ENCODE peak calls at places on chromosome 10, in seven cellular contexts. H is A549; F is tibial nerve; O is transverse colon; G is stomach; M is CD8-positive, alpha-beta T cell; P is left ventricle myocardium inferior. V is an unnamed sample. For H3K4me1, the result is how much of the 10 kb centered on the place peaks cover.

GRCh38 chr10:132667613-132668394 is 118.1 kb downstream of the NKX6-2 start:
- DNase-seq in O (no peak), H (peak), M (no peak), G (no peak), F (no peak), P (no peak), V (no peak)

GRCh38 chr10:65294329-65294728 is 1631.5 kb upstream of the LRRTM3 start:
- DNase-seq in P (no peak), G (no peak), O (no peak), M (no peak), F (no peak), H (no peak), V (no peak)

GRCh38 chr10:9657530-9657929 is 1360.1 kb upstream of the CELF2 start:
- DNase-seq in O (no peak), H (no peak), G (no peak), F (no peak), P (no peak), M (no peak), V (no peak)

GRCh38 chr10:810351-810846 is 120.9 kb upstream of the DIP2C start:
- DNase-seq in F (no peak), H (no peak), M (no peak), P (no peak), O (no peak), G (no peak), V (no peak)

GRCh38 chr10:36017141-36017540 is 375.0 kb upstream of the FZD8 start:
- DNase-seq in M (no peak), G (no peak), F (no peak), O (no peak), P (no peak), H (no peak), V (peak)

GRCh38 chr10:93072713-93073538 is 767 bp upstream of the CYP26A1 start:
- DNase-seq in G (no peak), O (no peak), M (no peak), P (no peak), F (no peak), H (no peak), V (no peak)

GRCh38 chr10:20110435-20111119 is 294.3 kb downstream of the PLXDC2 start:
- DNase-seq in O (no peak), H (no peak), G (no peak), F (no peak), P (no peak), M (no peak), V (no peak)

GRCh38 chr10:64283621-64284020 is 762.4 kb downstream of the REEP3 start:
- DNase-seq in O (no peak), H (no peak), M (no peak), P (no peak), G (no peak), F (no peak), V (no peak)

GRCh38 chr10:88831709-88832108 is 19.9 kb downstream of the ANKRD22 start:
- DNase-seq in O (no peak), G (no peak), P (no peak), H (no peak), M (peak), F (no peak), V (no peak)

GRCh38 chr10:86389441-86390193 is 23.0 kb upstream of the GRID1 start:
- DNase-seq in G (peak), O (peak), F (no peak), H (peak), P (no peak), M (no peak), V (no peak)
- TF ChIP-seq CTCF in G (no peak), O (no peak), F (no peak), H (no peak), P (no peak), M (no peak), V (no peak)

DNA sequence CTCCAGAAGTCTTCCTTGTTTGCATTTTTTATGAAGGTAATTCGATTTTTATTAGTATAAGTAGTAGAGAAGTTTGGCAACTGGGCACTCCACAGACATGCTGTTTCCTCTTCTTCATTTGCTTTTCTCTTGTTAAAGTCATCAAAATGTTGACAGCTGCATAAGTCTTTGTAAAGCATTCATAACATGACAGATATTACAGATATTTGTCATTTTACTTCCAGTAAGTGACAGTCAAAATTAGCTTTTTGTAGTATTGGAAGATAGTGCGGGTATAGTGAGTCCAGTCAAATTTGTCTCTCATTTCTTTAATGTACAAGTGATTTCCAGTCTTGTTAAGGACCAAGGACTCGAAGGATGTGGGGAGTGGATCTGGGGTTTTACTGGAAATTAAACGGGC is 247.1 kb downstream of the LRMDA start:
- DNase-seq in P (no peak), F (no peak), G (no peak), H (no peak), O (no peak), M (no peak), V (no peak)
- H3K4me1 ChIP-seq in P (under half), F (under half), G (under half), H (under half), O (under half), M (under half), V (under half)

GRCh38 chr10:21296575-21297355 is 228.7 kb downstream of the SKIDA1 start:
- DNase-seq in P (no peak), M (no peak), O (no peak), F (no peak), H (no peak), G (no peak), V (no peak)

GRCh38 chr10:21293518-21294356 is 231.7 kb downstream of the SKIDA1 start:
- DNase-seq in G (no peak), H (no peak), O (no peak), P (no peak), M (no peak), F (no peak), V (no peak)

GRCh38 chr10:21297525-21298383 is 227.7 kb downstream of the SKIDA1 start:
- DNase-seq in H (no peak), M (no peak), G (no peak), O (no peak), F (no peak), P (no peak), V (no peak)

GRCh38 chr10:21290499-21291160 is 234.9 kb downstream of the SKIDA1 start:
- DNase-seq in P (no peak), F (no peak), H (no peak), O (no peak), M (no peak), G (no peak), V (no peak)

DNA sequence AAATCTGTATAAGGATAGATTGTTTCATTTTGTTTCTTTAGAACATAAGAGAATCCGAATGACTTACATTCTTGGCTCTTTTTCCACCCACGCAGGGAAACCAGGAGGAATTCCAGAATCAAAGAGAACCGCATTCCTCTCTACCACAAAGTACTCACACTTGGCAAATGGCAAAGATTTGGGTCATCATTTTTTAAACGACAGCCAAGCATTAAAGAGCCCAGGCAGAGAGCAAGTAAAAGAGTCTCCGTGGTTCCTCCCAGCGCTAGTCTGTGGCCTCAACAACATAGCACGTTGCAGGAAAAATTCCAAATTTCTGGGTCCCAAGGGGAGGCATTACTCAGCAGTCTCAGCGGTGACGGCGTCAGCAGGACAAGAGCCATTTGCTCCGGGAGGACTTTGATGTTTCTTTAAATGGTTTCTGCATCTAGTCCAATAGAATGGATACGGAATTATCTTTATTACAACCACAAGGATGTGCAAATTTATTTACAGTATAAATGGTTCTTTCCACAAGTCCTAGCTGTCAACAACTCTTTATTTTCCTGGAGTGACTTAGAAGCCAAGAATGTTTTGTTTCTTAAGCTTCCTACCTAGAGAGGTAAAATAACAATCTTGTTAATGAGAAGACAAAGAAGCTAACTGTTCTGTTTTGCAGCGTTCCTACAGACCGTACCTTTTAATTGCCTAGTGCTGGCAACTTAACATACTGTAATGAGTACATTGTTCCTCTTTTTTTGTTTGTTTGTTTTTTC is 232.5 kb downstream of the SKIDA1 start:
- DNase-seq in G (no peak), P (peak), O (peak), H (peak), M (no peak), F (peak), V (peak)
- H3K4me3 ChIP-seq in G (peak), P (peak), O (no peak), H (peak), M (no peak), F (no peak), V (peak)

GRCh38 chr10:116809528-116810500 is 39.5 kb upstream of the ENO4 start:
- DNase-seq in H (peak), F (no peak), P (peak), O (peak), G (peak), M (no peak), V (peak)
- TF ChIP-seq CTCF in H (peak), F (no peak), P (peak), O (peak), G (no peak), M (no peak), V (peak)

GRCh38 chr10:75234017-75234682 is 1.6 kb downstream of the COMTD1 start:
- DNase-seq in P (peak), H (peak), G (peak), O (peak), F (peak), M (peak), V (peak)

GRCh38 chr10:75229961-75230360 is 5.8 kb downstream of the COMTD1 start:
- DNase-seq in F (no peak), G (no peak), O (no peak), M (no peak), H (no peak), P (no peak), V (no peak)

GRCh38 chr10:75230600-75231038 is 5.1 kb downstream of the COMTD1 start:
- DNase-seq in G (peak), O (peak), P (peak), H (peak), F (peak), M (peak), V (peak)

GRCh38 chr10:75233444-75234016 is 2.2 kb downstream of the COMTD1 start:
- DNase-seq in H (no peak), G (no peak), O (no peak), M (peak), P (no peak), F (no peak), V (peak)

DNA sequence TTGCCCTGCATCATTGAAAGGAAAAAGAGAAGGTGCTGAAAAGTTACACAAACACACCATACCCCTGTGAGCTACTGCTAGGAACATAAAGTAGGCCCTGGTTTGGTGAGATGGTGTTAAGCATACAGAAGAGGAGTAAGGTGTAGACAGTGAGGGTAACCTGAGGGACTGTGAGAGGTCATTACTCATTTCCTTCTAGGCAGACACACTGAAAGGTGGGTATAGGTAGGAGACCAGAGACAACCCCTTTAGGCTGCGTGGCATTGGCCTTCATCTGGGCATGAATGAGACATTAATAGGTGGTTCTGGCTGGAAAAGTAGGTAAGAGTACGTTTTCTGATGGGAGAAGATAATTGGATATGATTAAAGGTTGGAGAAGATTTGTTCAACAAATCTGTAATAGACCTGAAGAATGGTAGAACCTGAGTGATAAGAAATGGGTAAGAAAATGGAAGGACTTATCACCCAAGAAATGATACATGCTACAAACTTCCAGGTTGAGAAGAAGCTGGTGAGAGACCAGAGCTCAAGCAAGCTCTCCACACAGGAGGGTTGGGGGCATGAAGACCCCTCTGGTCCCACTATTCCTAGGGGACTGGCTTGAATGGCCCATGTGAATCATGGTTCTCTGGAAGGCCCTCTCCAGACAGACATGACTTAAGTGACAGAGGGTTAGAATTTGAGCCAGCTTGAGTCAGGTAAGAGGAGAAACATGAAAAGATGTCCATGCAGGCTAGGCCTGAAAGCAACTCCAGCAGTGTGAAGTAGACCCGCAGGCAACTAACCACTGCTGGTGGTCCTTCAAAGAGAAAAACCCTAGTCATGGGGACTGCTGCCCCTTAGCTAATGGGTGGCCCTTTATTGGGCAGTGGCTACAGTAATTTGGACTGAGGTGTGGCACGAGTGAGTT is 3.8 kb downstream of the COMTD1 start:
- DNase-seq in F (no peak), M (no peak), O (no peak), P (no peak), H (no peak), G (no peak), V (no peak)
- H3K4me1 ChIP-seq in F (half or more), M (under half), O (half or more), P (half or more), H (half or more), G (half or more), V (under half)

GRCh38 chr10:94803307-94803706 is 40.8 kb downstream of the CYP2C19 start:
- DNase-seq in P (no peak), O (no peak), M (no peak), G (no peak), H (no peak), F (no peak), V (no peak)
- H3K4me3 ChIP-seq in P (no peak), O (no peak), M (no peak), G (no peak), H (no peak), F (no peak), V (no peak)